ENCODE peak calls at places on chromosomes 5 and 9, in six cellular contexts. One of them, this sample, is unnamed.
A peak's percentile ranks its signal among the peaks of the same experiment; 100 is the strongest.

GRCh38 chr9:128835246-128836210 is 5.9 kb upstream of the SPOUT1 start:
- DNase-seq in mammary epithelial cell: no peak
- DNase-seq in mucosa of descending colon: no peak
- DNase-seq in OCI-LY7: no peak
- DNase-seq in BJ: no peak
- DNase-seq in sigmoid colon: no peak
- DNase-seq in this sample: no peak

GRCh38 chr5:132877938-132878337 is 4.5 kb downstream of the LEAP2 start:
- DNase-seq in OCI-LY7: no peak
- DNase-seq in mucosa of descending colon: peak; percentile 66
- DNase-seq in sigmoid colon: no peak
- DNase-seq in mammary epithelial cell: no peak
- DNase-seq in BJ: no peak
- DNase-seq in this sample: no peak

GRCh38 chr5:135333737-135334515 is 65.1 kb downstream of the MACROH2A1 start:
- DNase-seq in sigmoid colon: peak; percentile 76
- DNase-seq in OCI-LY7: no peak
- DNase-seq in mammary epithelial cell: no peak
- DNase-seq in mucosa of descending colon: no peak
- DNase-seq in BJ: no peak
- DNase-seq in this sample: no peak

GRCh38 chr5:171310334-171310815 is 1.3 kb downstream of the TLX3 start:
- DNase-seq in OCI-LY7: no peak
- DNase-seq in mammary epithelial cell: no peak
- DNase-seq in sigmoid colon: no peak
- DNase-seq in BJ: no peak
- DNase-seq in mucosa of descending colon: no peak
- DNase-seq in this sample: no peak

GRCh38 chr9:36946653-36947052 is 87.4 kb downstream of the PAX5 start:
- DNase-seq in mucosa of descending colon: no peak
- DNase-seq in sigmoid colon: peak; percentile 26
- DNase-seq in BJ: no peak
- DNase-seq in OCI-LY7: no peak
- DNase-seq in mammary epithelial cell: peak; percentile 35
- DNase-seq in this sample: no peak

GRCh38 chr9:106945727-106946690 is 83.0 kb downstream of the ZNF462 start:
- DNase-seq in mucosa of descending colon: no peak
- DNase-seq in mammary epithelial cell: peak; percentile 71
- DNase-seq in sigmoid colon: no peak
- DNase-seq in BJ: no peak
- DNase-seq in OCI-LY7: no peak
- DNase-seq in this sample: no peak

GRCh38 chr5:109656829-109657228 is 32.9 kb upstream of the MAN2A1 start:
- DNase-seq in BJ: peak; percentile 39
- DNase-seq in sigmoid colon: peak; percentile 68
- DNase-seq in OCI-LY7: no peak
- DNase-seq in mucosa of descending colon: peak; percentile 20
- DNase-seq in mammary epithelial cell: peak; percentile 96
- DNase-seq in this sample: peak; percentile 16

GRCh38 chr9:76194896-76195295 is 199.3 kb downstream of the RFK start:
- DNase-seq in OCI-LY7: no peak
- DNase-seq in sigmoid colon: no peak
- DNase-seq in mucosa of descending colon: no peak
- DNase-seq in BJ: no peak
- DNase-seq in mammary epithelial cell: peak; percentile 6
- DNase-seq in this sample: no peak

GRCh38 chr9:81680006-81680405 is 9.3 kb downstream of the TLE1 start:
- DNase-seq in mammary epithelial cell: peak; percentile 57
- DNase-seq in BJ: no peak
- DNase-seq in sigmoid colon: no peak
- DNase-seq in mucosa of descending colon: no peak
- DNase-seq in OCI-LY7: no peak
- DNase-seq in this sample: no peak

GRCh38 chr5:27216367-27216941 is 178.1 kb upstream of the CDH9 start:
- DNase-seq in OCI-LY7: no peak
- DNase-seq in BJ: no peak
- DNase-seq in mammary epithelial cell: no peak
- DNase-seq in sigmoid colon: no peak
- DNase-seq in mucosa of descending colon: no peak
- DNase-seq in this sample: no peak

DNA sequence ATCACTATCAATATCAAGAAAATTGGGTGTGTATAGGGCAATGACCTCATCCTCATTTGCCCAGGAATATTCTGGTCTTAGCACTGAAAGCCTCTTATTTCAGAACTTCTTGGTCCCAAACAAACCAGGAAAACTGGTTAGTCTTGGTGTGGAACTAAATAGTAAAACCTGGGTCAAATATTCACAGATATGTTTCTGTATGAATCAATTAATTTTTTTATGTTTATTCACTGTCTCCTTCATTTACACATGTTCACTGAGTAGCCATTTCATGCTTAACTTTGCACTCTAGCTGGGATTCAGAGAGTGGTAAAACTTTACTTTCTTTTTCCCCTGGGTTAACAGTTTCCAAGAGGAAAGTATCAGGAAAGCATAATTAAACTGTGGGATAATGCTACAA is 113.7 kb upstream of the PAPPA start:
- DNase-seq in sigmoid colon: no peak
- DNase-seq in BJ: no peak
- DNase-seq in mammary epithelial cell: peak; percentile 11
- DNase-seq in mucosa of descending colon: no peak
- DNase-seq in OCI-LY7: no peak
- DNase-seq in this sample: no peak
- TF ChIP-seq CTCF in sigmoid colon: no peak
- TF ChIP-seq CTCF in BJ: no peak
- TF ChIP-seq CTCF in mammary epithelial cell: no peak
- TF ChIP-seq CTCF in mucosa of descending colon: no peak
- TF ChIP-seq CTCF in OCI-LY7: no peak
- TF ChIP-seq CTCF in this sample: no peak

GRCh38 chr9:116365056-116365471 is 211.5 kb downstream of the PAPPA start:
- DNase-seq in BJ: no peak
- DNase-seq in sigmoid colon: peak; percentile 79
- DNase-seq in mucosa of descending colon: peak; percentile 30
- DNase-seq in mammary epithelial cell: peak; percentile 17
- DNase-seq in OCI-LY7: no peak
- DNase-seq in this sample: no peak
- TF ChIP-seq CTCF in BJ: peak; percentile 31
- TF ChIP-seq CTCF in sigmoid colon: no peak
- TF ChIP-seq CTCF in mucosa of descending colon: no peak
- TF ChIP-seq CTCF in mammary epithelial cell: no peak
- TF ChIP-seq CTCF in OCI-LY7: no peak
- TF ChIP-seq CTCF in this sample: no peak

DNA sequence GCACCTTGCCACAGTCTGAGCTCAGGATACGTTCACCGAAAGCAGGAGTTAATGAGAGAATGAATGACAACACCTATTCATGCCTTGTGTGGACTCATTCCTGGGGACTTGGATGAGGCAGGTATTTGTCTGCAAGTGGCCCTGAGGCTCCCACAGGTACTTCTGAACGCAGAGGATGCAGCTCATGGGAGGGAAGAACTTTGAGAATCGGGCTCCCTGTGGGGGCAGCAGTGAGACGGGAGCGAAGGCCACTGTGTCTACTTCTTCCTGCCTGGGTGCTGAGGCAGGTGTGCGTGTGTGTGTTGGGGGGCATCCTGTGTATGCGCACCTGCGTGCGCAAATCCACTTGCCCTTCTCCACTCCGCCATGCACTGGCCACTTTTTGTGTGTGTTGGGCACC is 42.2 kb downstream of the PTPN3 start:
- DNase-seq in mammary epithelial cell: no peak
- DNase-seq in sigmoid colon: no peak
- DNase-seq in BJ: no peak
- DNase-seq in mucosa of descending colon: no peak
- DNase-seq in OCI-LY7: no peak
- DNase-seq in this sample: no peak
- TF ChIP-seq CTCF in mammary epithelial cell: no peak
- TF ChIP-seq CTCF in sigmoid colon: no peak
- TF ChIP-seq CTCF in BJ: no peak
- TF ChIP-seq CTCF in mucosa of descending colon: no peak
- TF ChIP-seq CTCF in OCI-LY7: peak; percentile 43
- TF ChIP-seq CTCF in this sample: no peak

GRCh38 chr5:111572561-111572960 is 60.2 kb upstream of the STARD4 start:
- DNase-seq in OCI-LY7: no peak
- DNase-seq in mucosa of descending colon: no peak
- DNase-seq in sigmoid colon: no peak
- DNase-seq in BJ: no peak
- DNase-seq in mammary epithelial cell: no peak
- DNase-seq in this sample: no peak
- TF ChIP-seq CTCF in OCI-LY7: no peak
- TF ChIP-seq CTCF in mucosa of descending colon: no peak
- TF ChIP-seq CTCF in sigmoid colon: no peak
- TF ChIP-seq CTCF in BJ: no peak
- TF ChIP-seq CTCF in mammary epithelial cell: no peak
- TF ChIP-seq CTCF in this sample: no peak

GRCh38 chr5:63233906-63234305 is 655.3 kb downstream of the LRRC70 start:
- DNase-seq in BJ: peak; percentile 32
- DNase-seq in sigmoid colon: no peak
- DNase-seq in mammary epithelial cell: no peak
- DNase-seq in OCI-LY7: no peak
- DNase-seq in mucosa of descending colon: no peak
- DNase-seq in this sample: no peak
- TF ChIP-seq CTCF in BJ: no peak
- TF ChIP-seq CTCF in sigmoid colon: no peak
- TF ChIP-seq CTCF in mammary epithelial cell: no peak
- TF ChIP-seq CTCF in OCI-LY7: no peak
- TF ChIP-seq CTCF in mucosa of descending colon: no peak
- TF ChIP-seq CTCF in this sample: no peak

This sample was measured in natural killer cell.